ENCODE peak calls at places on chromosomes 5 and 9, in seven cellular contexts. G is germinal center, T is NCI-H2029 treated with DMSO at 0.1 percent for 48 hours, S is GM23338, F is HCEC 1CT, O is ELR, I is NCI-H345. H is an unnamed sample.

GRCh38 chr9:70947086-70947485 is 174.3 kb downstream of the TRPM3 start:
- DNase-seq in G (no peak), T (no peak), S (no peak), F (no peak), O (peak), I (no peak), H (no peak)

GRCh38 chr9:37239224-37239859 is 119.0 kb downstream of the ZCCHC7 start:
- DNase-seq in G (no peak), T (no peak), S (peak), F (no peak), O (peak), I (no peak), H (peak)

GRCh38 chr5:159913048-159913447 is 3.2 kb upstream of the ADRA1B start:
- DNase-seq in G (no peak), T (no peak), S (no peak), F (peak), O (peak), I (no peak), H (peak)

GRCh38 chr9:120281665-120282064 is 298.3 kb downstream of the CDK5RAP2 start:
- DNase-seq in G (no peak), T (no peak), S (no peak), F (no peak), O (no peak), I (no peak), H (no peak)

GRCh38 chr5:132790201-132790870 is 13.3 kb upstream of the SEPTIN8 start:
- DNase-seq in G (no peak), T (no peak), S (no peak), F (no peak), O (no peak), I (no peak), H (no peak)

GRCh38 chr5:150486402-150487198 is 21.3 kb upstream of the NDST1 start:
- DNase-seq in G (peak), T (no peak), S (peak), F (no peak), O (peak), I (peak), H (peak)

GRCh38 chr9:16985559-16986348 is 115.3 kb upstream of the BNC2 start:
- DNase-seq in G (no peak), T (no peak), S (peak), F (peak), O (peak), I (no peak), H (no peak)

GRCh38 chr9:34589656-34590375 is at the start of gene CNTFR:
- DNase-seq in G (peak), T (no peak), S (peak), F (no peak), O (no peak), I (peak), H (no peak)

GRCh38 chr9:6962164-6962563 is 204.4 kb downstream of the KDM4C start:
- DNase-seq in G (no peak), T (no peak), S (no peak), F (no peak), O (no peak), I (no peak), H (no peak)

H was measured in RPMI7951.